ENCODE peak calls at places on chromosomes 11 and 22, in five cellular contexts. W, Z, D, H and A are unnamed samples.

GRCh38 chr11:57426439-57426753 is 525 bp downstream of the SLC43A3 start:
- DNase-seq in W (no peak), Z (no peak), D (peak), H (no peak), A (no peak)

GRCh38 chr11:121159721-121160120 is 58.7 kb downstream of the TECTA start:
- DNase-seq in W (no peak), Z (no peak), D (no peak), H (no peak), A (no peak)

GRCh38 chr11:61529537-61530225 is 21.1 kb downstream of the LRRC10B start:
- DNase-seq in W (no peak), Z (no peak), D (no peak), H (peak), A (no peak)

GRCh38 chr11:134266440-134266839 is 9.7 kb upstream of the GLB1L3 start:
- DNase-seq in W (no peak), Z (no peak), D (no peak), H (no peak), A (no peak)

GRCh38 chr11:32829157-32829679 is 509 bp upstream of the PRRG4 start:
- DNase-seq in W (no peak), Z (no peak), D (no peak), H (no peak), A (no peak)

GRCh38 chr22:17969732-17970131 is 54.6 kb downstream of the MICAL3 start:
- DNase-seq in W (no peak), Z (no peak), D (no peak), H (peak), A (no peak)

GRCh38 chr22:36317658-36318271 is 64.8 kb downstream of the APOL1 start:
- DNase-seq in W (no peak), Z (no peak), D (no peak), H (no peak), A (no peak)

GRCh38 chr11:94417386-94417987 is 16.3 kb upstream of the GPR83 start:
- DNase-seq in W (no peak), Z (no peak), D (no peak), H (peak), A (no peak)

GRCh38 chr11:16738949-16739262 is 459 bp downstream of the C11orf58 start:
- DNase-seq in W (no peak), Z (no peak), D (no peak), H (no peak), A (no peak)

GRCh38 chr11:1123970-1124369 is 33.8 kb upstream of the MUC5AC start:
- DNase-seq in W (no peak), Z (no peak), D (peak), H (no peak), A (peak)

GRCh38 chr11:34223021-34223813 is 117.8 kb downstream of the NAT10 start:
- DNase-seq in W (no peak), Z (no peak), D (no peak), H (peak), A (no peak)

GRCh38 chr11:75146711-75147110 is 4.2 kb upstream of the SLCO2B1 start:
- DNase-seq in W (no peak), Z (no peak), D (no peak), H (no peak), A (no peak)

GRCh38 chr11:74142624-74143023 is 28.2 kb downstream of the C2CD3 start:
- DNase-seq in W (no peak), Z (no peak), D (no peak), H (peak), A (no peak)

GRCh38 chr11:64990222-64990918 is 6.4 kb downstream of the BATF2 start:
- DNase-seq in W (peak), Z (no peak), D (peak), H (peak), A (no peak)

GRCh38 chr11:132064987-132065620 is 694.7 kb downstream of the NTM start:
- DNase-seq in W (no peak), Z (peak), D (no peak), H (peak), A (no peak)

GRCh38 chr22:27312567-27313507 is 488.7 kb downstream of the MN1 start:
- DNase-seq in W (no peak), Z (no peak), D (no peak), H (no peak), A (no peak)

GRCh38 chr11:85826096-85826855 is 15.3 kb upstream of the SYTL2 start:
- DNase-seq in W (peak), Z (no peak), D (no peak), H (peak), A (no peak)

GRCh38 chr22:50737728-50738648 is at the start of gene ACR:
- DNase-seq in W (no peak), Z (no peak), D (no peak), H (no peak), A (no peak)

GRCh38 chr11:27514076-27514475 is 7.5 kb upstream of the LIN7C start:
- DNase-seq in W (no peak), Z (no peak), D (no peak), H (no peak), A (no peak)

GRCh38 chr11:117820071-117820470 is 4.5 kb downstream of the FXYD2 start:
- DNase-seq in W (peak), Z (no peak), D (no peak), H (no peak), A (peak)

GRCh38 chr11:103987631-103988594 is 48.5 kb upstream of the DDI1 start:
- DNase-seq in W (no peak), Z (no peak), D (no peak), H (peak), A (no peak)

GRCh38 chr11:45847908-45848316 is 637 bp downstream of the CRY2 start:
- DNase-seq in W (peak), Z (no peak), D (peak), H (peak), A (no peak)

GRCh38 chr22:42285604-42286003 is 15.2 kb upstream of the TCF20 start:
- DNase-seq in W (no peak), Z (no peak), D (no peak), H (no peak), A (no peak)